ENCODE peak calls at places on chromosomes 16 and 17, in seven cellular contexts. F is neural progenitor cell; E is left cardiac atrium; Z is activated naive CD4-positive, alpha-beta T cell; R is uterus; V is foreskin fibroblast; Q is NCI-H510A. G is an unnamed sample.

GRCh38 chr16:27406729-27407128 is 4.8 kb downstream of the IL21R start:
- DNase-seq in F (no peak), E (no peak), Z (no peak), R (no peak), V (no peak), Q (no peak), G (no peak)

GRCh38 chr17:40268141-40268712 is 19.5 kb upstream of the CDC6 start:
- DNase-seq in F (no peak), E (no peak), Z (no peak), R (no peak), V (no peak), Q (no peak), G (no peak)

GRCh38 chr17:61490540-61490975 is 38.3 kb downstream of the TBX4 start:
- DNase-seq in F (no peak), E (no peak), Z (no peak), R (no peak), V (peak; percentile 90), Q (no peak), G (peak; percentile 89)

GRCh38 chr16:72128701-72129100 is 35.1 kb downstream of the DHX38 start:
- DNase-seq in F (no peak), E (no peak), Z (no peak), R (no peak), V (no peak), Q (no peak), G (no peak)

GRCh38 chr16:75780669-75781068 is 54.4 kb upstream of the CPHXL start:
- DNase-seq in F (no peak), E (no peak), Z (no peak), R (no peak), V (no peak), Q (no peak), G (no peak)

GRCh38 chr17:65799454-65799853 is 238.0 kb upstream of the AXIN2 start:
- DNase-seq in F (no peak), E (no peak), Z (no peak), R (no peak), V (no peak), Q (no peak), G (no peak)

GRCh38 chr16:69839240-69839688 is 77.1 kb downstream of the WWP2 start:
- DNase-seq in F (no peak), E (no peak), Z (no peak), R (no peak), V (no peak), Q (no peak), G (no peak)

GRCh38 chr17:30513346-30513745 is 36.1 kb downstream of the GOSR1 start:
- DNase-seq in F (no peak), E (no peak), Z (no peak), R (no peak), V (peak; percentile 20), Q (no peak), G (no peak)

GRCh38 chr16:10749680-10750035 is 6.0 kb downstream of the NUBP1 start:
- DNase-seq in F (no peak), E (no peak), Z (no peak), R (no peak), V (peak; percentile 65), Q (no peak), G (peak; percentile 3)

GRCh38 chr17:7133424-7133823 is 18.8 kb upstream of the ASGR2 start:
- DNase-seq in F (peak; percentile 79), E (peak; percentile 47), Z (no peak), R (no peak), V (peak; percentile 31), Q (no peak), G (no peak)

GRCh38 chr17:4187076-4187475 is 44.1 kb downstream of the CYB5D2 start:
- DNase-seq in F (peak; percentile 20), E (no peak), Z (no peak), R (peak; percentile 77), V (no peak), Q (no peak), G (no peak)

GRCh38 chr17:4768281-4768680 is 3.4 kb upstream of the TM4SF5 start:
- DNase-seq in F (no peak), E (no peak), Z (no peak), R (no peak), V (no peak), Q (no peak), G (no peak)

GRCh38 chr16:11619327-11619851 is 32.7 kb upstream of the LITAF start:
- DNase-seq in F (no peak), E (no peak), Z (no peak), R (no peak), V (no peak), Q (no peak), G (no peak)

GRCh38 chr16:76360384-76360783 is 83.2 kb downstream of the CNTNAP4 start:
- DNase-seq in F (no peak), E (no peak), Z (no peak), R (no peak), V (no peak), Q (no peak), G (no peak)

GRCh38 chr17:18093616-18094408 is 6.1 kb downstream of the DRG2 start:
- DNase-seq in F (peak; percentile 48), E (peak; percentile 73), Z (no peak), R (no peak), V (peak; percentile 83), Q (peak; percentile 52), G (peak; percentile 81)

GRCh38 chr17:48627625-48628510 is 1.7 kb upstream of the HOXB9 start:
- DNase-seq in F (no peak), E (no peak), Z (no peak), R (no peak), V (no peak), Q (no peak), G (no peak)

GRCh38 chr16:630815-631405 is at the start of gene WFIKKN1:
- DNase-seq in F (peak; percentile 98), E (peak; percentile 48), Z (no peak), R (peak; percentile 25), V (peak; percentile 56), Q (no peak), G (no peak)

GRCh38 chr17:82299452-82299851 is 18.0 kb downstream of the CD7 start:
- DNase-seq in F (no peak), E (no peak), Z (no peak), R (no peak), V (no peak), Q (no peak), G (no peak)